ENCODE peak calls at places on chromosomes 1 and 21, in four cellular contexts. E is activated T-helper 1 cell treated with anti-CD3 and anti-CD28 coated beads, Interleukin-2, amount 50 U/mL, for 16 hours; S is stimulated activated CD8-positive, alpha-beta memory T cell treated with anti-CD3 and anti-CD28 coated beads, Interleukin-2, amount 100 ng/mL, for 48 hours; K is B cell. Z is an unnamed sample.

GRCh38 chr1:74763714-74764301 is 30.9 kb downstream of the TYW3 start:
- DNase-seq in S (no peak), K (no peak), E (no peak), Z (no peak)

GRCh38 chr1:96416111-96416595 is 305.4 kb upstream of the PTBP2 start:
- DNase-seq in E (no peak), K (no peak), S (no peak), Z (no peak)

GRCh38 chr21:42376338-42376982 is 10.1 kb upstream of the TFF1 start:
- DNase-seq in K (no peak), S (no peak), E (no peak), Z (no peak)

GRCh38 chr1:244969355-244970235 is 105.3 kb upstream of the HNRNPU start:
- DNase-seq in K (peak), S (peak), E (peak), Z (no peak)

GRCh38 chr1:36223373-36223995 is 759 bp upstream of the THRAP3 start:
- DNase-seq in E (no peak), S (no peak), K (peak), Z (no peak)

GRCh38 chr1:103274886-103275285 is 166.6 kb upstream of the COL11A1 start:
- DNase-seq in S (no peak), E (no peak), K (no peak), Z (no peak)

GRCh38 chr1:205715628-205716027 is 34.4 kb downstream of the NUCKS1 start:
- DNase-seq in S (no peak), E (no peak), K (no peak), Z (no peak)

GRCh38 chr21:42009018-42009830 is 936 bp downstream of the ZBTB21 start:
- DNase-seq in S (peak), K (peak), E (peak), Z (no peak)

GRCh38 chr1:8350914-8351684 is 33.2 kb downstream of the SLC45A1 start:
- DNase-seq in K (no peak), E (no peak), S (no peak), Z (no peak)

GRCh38 chr1:86765073-86765472 is 60.7 kb downstream of the SH3GLB1 start:
- DNase-seq in S (no peak), E (no peak), K (no peak), Z (no peak)

GRCh38 chr1:166129006-166129405 is 37.8 kb downstream of the FAM78B start:
- DNase-seq in S (no peak), E (no peak), K (no peak), Z (no peak)

GRCh38 chr1:200364121-200364759 is 45.6 kb downstream of the ZNF281 start:
- DNase-seq in E (no peak), S (no peak), K (no peak), Z (no peak)

GRCh38 chr1:178565586-178565985 is 52.7 kb downstream of the TEX35 start:
- DNase-seq in S (no peak), K (no peak), E (no peak), Z (no peak)

GRCh38 chr1:22816063-22816775 is 105.6 kb downstream of the EPHB2 start:
- DNase-seq in E (no peak), K (no peak), S (no peak), Z (no peak)

GRCh38 chr1:189658381-189658780 is 819.3 kb downstream of the BRINP3 start:
- DNase-seq in S (no peak), E (no peak), K (no peak), Z (no peak)

GRCh38 chr1:58412071-58412580 is 134.4 kb downstream of the OMA1 start:
- DNase-seq in K (no peak), E (no peak), S (no peak), Z (no peak)

GRCh38 chr1:40668769-40669525 is 3.5 kb upstream of the RIMS3 start:
- DNase-seq in K (peak), E (peak), S (peak), Z (peak)

Z was measured in D721Med.